ENCODE peak calls at places on chromosomes 4 and X, in five cellular contexts. D, Z, P, B and H are unnamed samples.

GRCh38 chrX:99901091-99901490 is 509.0 kb downstream of the PCDH19 start:
- DNase-seq in D (no peak), Z (no peak), P (no peak), B (no peak), H (no peak)

GRCh38 chr4:73662709-73663546 is 42.7 kb upstream of the RASSF6 start:
- DNase-seq in D (peak), Z (no peak), P (no peak), B (no peak), H (no peak)

GRCh38 chrX:83101961-83102360 is 406.1 kb upstream of the POU3F4 start:
- DNase-seq in D (no peak), Z (no peak), P (no peak), B (no peak), H (no peak)

GRCh38 chr4:152537881-152538280 is 2.0 kb upstream of the FBXW7 start:
- DNase-seq in D (no peak), Z (no peak), P (no peak), B (no peak), H (no peak)

GRCh38 chr4:107654694-107655093 is 65.3 kb downstream of the PAPSS1 start:
- DNase-seq in D (no peak), Z (no peak), P (no peak), B (no peak), H (no peak)

GRCh38 chr4:142405021-142405991 is 440.8 kb downstream of the INPP4B start:
- DNase-seq in D (no peak), Z (peak), P (peak), B (no peak), H (no peak)

GRCh38 chr4:151739118-151739517 is 21.7 kb downstream of the GATB start:
- DNase-seq in D (no peak), Z (no peak), P (no peak), B (no peak), H (no peak)

GRCh38 chrX:2391869-2392606 is 108.7 kb downstream of the DHRSX start:
- DNase-seq in D (peak), Z (no peak), P (no peak), B (no peak), H (peak)

GRCh38 chr4:15525080-15525479 is 55.4 kb downstream of the CC2D2A start:
- DNase-seq in D (peak), Z (no peak), P (no peak), B (no peak), H (peak)

GRCh38 chrX:154024271-154024670 is 4.6 kb upstream of the IRAK1 start:
- DNase-seq in D (no peak), Z (no peak), P (no peak), B (no peak), H (no peak)